ENCODE peak calls at places on chromosomes 7 and 10, in eight cellular contexts. K is prostate gland; G is fibroblast of lung; R is left lung; Z is heart left ventricle; E is Panc1; Q is astrocyte; A is CD8-positive, alpha-beta T cell. J is an unnamed sample. For H3K4me1, the result is how much of the 10 kb centered on the place peaks cover.

GRCh38 chr10:36717118-36717517 is 408.3 kb upstream of the ANKRD30A start:
- DNase-seq in R (no peak), A (no peak), K (no peak), E (no peak), G (no peak), Z (no peak), Q (no peak), J (no peak)

GRCh38 chr7:81402227-81402626 is 367.6 kb downstream of the HGF start:
- DNase-seq in E (no peak), Q (peak), R (no peak), G (peak), Z (no peak), K (no peak), A (no peak), J (no peak)

GRCh38 chr7:69078997-69079769 is 519.1 kb upstream of the AUTS2 start:
- DNase-seq in G (peak), K (peak), R (no peak), A (no peak), E (no peak), Q (peak), Z (peak), J (no peak)

GRCh38 chr10:50580260-50580891 is 43.4 kb downstream of the SGMS1 start:
- DNase-seq in K (no peak), A (no peak), Z (no peak), E (no peak), G (no peak), Q (no peak), R (no peak), J (no peak)

GRCh38 chr7:22110227-22110839 is 164.6 kb upstream of the CDCA7L start:
- DNase-seq in R (no peak), Z (peak), G (peak), E (peak), K (peak), Q (peak), A (peak), J (peak)

GRCh38 chr7:89914673-89915072 is 239.6 kb upstream of the STEAP1 start:
- DNase-seq in G (no peak), A (no peak), Z (no peak), Q (no peak), K (no peak), E (no peak), R (no peak), J (no peak)

GRCh38 chr10:84416245-84416555 is 87.8 kb downstream of the CCSER2 start:
- DNase-seq in E (no peak), R (no peak), Q (no peak), K (no peak), G (no peak), Z (no peak), A (no peak), J (no peak)

GRCh38 chr10:80177781-80178636 is 27.3 kb downstream of the ANXA11 start:
- DNase-seq in K (no peak), R (no peak), Q (peak), E (no peak), Z (no peak), A (no peak), G (peak), J (no peak)

GRCh38 chr10:11035318-11035920 is 17.7 kb downstream of the CELF2 start:
- DNase-seq in R (no peak), E (peak), G (peak), K (no peak), Z (peak), Q (peak), A (no peak), J (no peak)

GRCh38 chr7:19080076-19080475 is 37.4 kb downstream of the TWIST1 start:
- DNase-seq in Z (no peak), E (no peak), A (no peak), Q (no peak), G (no peak), K (no peak), R (no peak), J (no peak)

GRCh38 chr10:33122014-33122788 is 164.2 kb upstream of the ITGB1 start:
- DNase-seq in E (no peak), A (no peak), R (peak), Q (peak), Z (no peak), K (peak), G (peak), J (no peak)

GRCh38 chr10:128958881-128959690 is 508.0 kb upstream of the MGMT start:
- DNase-seq in A (no peak), R (no peak), Q (no peak), E (no peak), Z (no peak), G (no peak), K (no peak), J (no peak)
- H3K4me1 ChIP-seq in A (under half), R (under half), Q (under half), E (under half), Z (under half), G (under half), K (under half), J (under half)

GRCh38 chr10:99360935-99361334 is 31.8 kb downstream of the CNNM1 start:
- DNase-seq in A (no peak), Q (no peak), Z (no peak), K (no peak), G (no peak), R (no peak), E (no peak), J (no peak)
- TF ChIP-seq CTCF in A (no peak), Q (no peak), Z (no peak), K (no peak), G (no peak), R (no peak), E (no peak), J (no peak)

GRCh38 chr10:92691591-92692084 is 1.9 kb downstream of the HHEX start:
- DNase-seq in K (no peak), Z (peak), R (peak), Q (no peak), E (no peak), A (no peak), G (no peak), J (no peak)
- H3K4me1 ChIP-seq in K (under half), Z (under half), R (under half), Q (under half), E (under half), A (under half), G (under half), J (under half)

DNA sequence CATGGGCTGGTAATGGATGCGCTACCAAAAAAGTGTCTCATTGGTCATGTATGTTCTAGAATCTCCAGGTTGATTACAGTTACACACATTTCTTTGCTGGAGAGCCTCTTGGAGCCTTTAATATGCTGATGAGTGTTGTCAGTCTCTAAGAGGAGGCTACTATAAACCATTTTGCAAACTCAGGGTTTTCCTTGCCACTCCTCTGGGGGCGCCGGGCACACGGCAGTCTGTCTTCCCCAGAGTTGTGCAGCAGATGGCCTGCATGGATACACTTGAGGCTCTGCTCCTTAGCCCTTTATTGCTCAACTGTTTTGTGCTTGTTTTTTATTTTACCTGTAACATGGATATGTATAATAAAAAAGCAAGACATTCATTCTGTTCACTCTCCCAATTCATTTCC is 196.5 kb downstream of the ACTR3B start:
- DNase-seq in R (no peak), E (no peak), G (no peak), Z (no peak), A (no peak), K (no peak), Q (no peak), J (no peak)
- TF ChIP-seq CTCF in R (no peak), E (no peak), G (no peak), Z (no peak), A (no peak), K (no peak), Q (no peak), J (no peak)

GRCh38 chr7:26860361-26860760 is 4.0 kb downstream of the SKAP2 start:
- DNase-seq in Z (no peak), Q (no peak), K (peak), G (no peak), A (no peak), E (peak), R (no peak), J (no peak)
- H3K4me1 ChIP-seq in Z (under half), Q (under half), K (under half), G (under half), A (under half), E (half or more), R (half or more), J (under half)